ENCODE peak calls at places on chromosome 7, in five cellular contexts. X is HCT116, D is GM12878, N is HepG2, U is K562. Q is an unnamed sample.

GRCh38 chr7:29977926-29978652 is 11.5 kb downstream of the SCRN1 start:
- DNase-seq in X (peak), D (no peak), N (peak), U (no peak), Q (no peak)

GRCh38 chr7:100674441-100675407 is 1.2 kb downstream of the GNB2 start:
- DNase-seq in X (no peak), D (no peak), N (no peak), U (no peak), Q (peak)

GRCh38 chr7:139820089-139820488 is 9.0 kb upstream of the TBXAS1 start:
- DNase-seq in X (no peak), D (no peak), N (no peak), U (no peak), Q (no peak)

GRCh38 chr7:116525298-116525912 is 569 bp downstream of the CAV1 start:
- DNase-seq in X (no peak), D (no peak), N (no peak), U (peak), Q (peak)

GRCh38 chr7:75995052-75995471 is 667 bp upstream of the TMEM120A start:
- DNase-seq in X (no peak), D (no peak), N (no peak), U (no peak), Q (peak)

GRCh38 chr7:42691030-42691639 is 220.7 kb downstream of the C7orf25 start:
- DNase-seq in X (peak), D (no peak), N (peak), U (no peak), Q (peak)

GRCh38 chr7:157471259-157472125 is 134.7 kb downstream of the DNAJB6 start:
- DNase-seq in X (no peak), D (no peak), N (no peak), U (no peak), Q (no peak)

GRCh38 chr7:28573059-28573553 is 160.8 kb downstream of the CREB5 start:
- DNase-seq in X (no peak), D (no peak), N (peak), U (no peak), Q (peak)

GRCh38 chr7:105461518-105461917 is 60.6 kb downstream of the PUS7 start:
- DNase-seq in X (no peak), D (no peak), N (peak), U (no peak), Q (no peak)

GRCh38 chr7:133434246-133434865 is 181.5 kb downstream of the EXOC4 start:
- DNase-seq in X (no peak), D (no peak), N (peak), U (peak), Q (peak)

GRCh38 chr7:10973942-10974716 is 457 bp downstream of the PHF14 start:
- DNase-seq in X (no peak), D (no peak), N (peak), U (peak), Q (peak)

GRCh38 chr7:155530601-155531000 is 15.8 kb downstream of the CNPY1 start:
- DNase-seq in X (no peak), D (no peak), N (no peak), U (no peak), Q (no peak)

GRCh38 chr7:22640269-22640668 is 86.7 kb upstream of the IL6 start:
- DNase-seq in X (no peak), D (peak), N (no peak), U (no peak), Q (no peak)

GRCh38 chr7:5222861-5223411 is 32.9 kb downstream of the WIPI2 start:
- DNase-seq in X (no peak), D (no peak), N (no peak), U (no peak), Q (no peak)

GRCh38 chr7:105637755-105638154 is 56.5 kb upstream of the EFCAB10 start:
- DNase-seq in X (no peak), D (no peak), N (no peak), U (no peak), Q (no peak)

GRCh38 chr7:3463696-3464095 is 162.6 kb downstream of the SDK1 start:
- DNase-seq in X (no peak), D (no peak), N (no peak), U (no peak), Q (no peak)

GRCh38 chr7:151735854-151736402 is 141.0 kb downstream of the PRKAG2 start:
- DNase-seq in X (no peak), D (no peak), N (no peak), U (no peak), Q (no peak)

GRCh38 chr7:117110480-117111315 is 157.4 kb downstream of the ST7 start:
- DNase-seq in X (no peak), D (peak), N (no peak), U (no peak), Q (peak)

GRCh38 chr7:10418985-10419384 is 554.7 kb upstream of the PHF14 start:
- DNase-seq in X (no peak), D (no peak), N (no peak), U (no peak), Q (no peak)

GRCh38 chr7:153886506-153887391 is 165.4 kb upstream of the DPP6 start:
- DNase-seq in X (no peak), D (no peak), N (no peak), U (no peak), Q (peak)

GRCh38 chr7:28599411-28599810 is 187.1 kb downstream of the CREB5 start:
- DNase-seq in X (no peak), D (no peak), N (no peak), U (no peak), Q (no peak)

GRCh38 chr7:122767339-122767738 is 64.6 kb upstream of the RNF148 start:
- DNase-seq in X (no peak), D (no peak), N (no peak), U (no peak), Q (no peak)

GRCh38 chr7:40612298-40612697 is 477.5 kb downstream of the SUGCT start:
- DNase-seq in X (no peak), D (no peak), N (no peak), U (no peak), Q (no peak)

GRCh38 chr7:38833329-38833728 is 75.7 kb downstream of the VPS41 start:
- DNase-seq in X (no peak), D (no peak), N (no peak), U (no peak), Q (no peak)

GRCh38 chr7:41065663-41066062 is 637.2 kb downstream of the INHBA start:
- DNase-seq in X (no peak), D (no peak), N (no peak), U (no peak), Q (no peak)

GRCh38 chr7:20172736-20173334 is 44.3 kb downstream of the MACC1 start:
- DNase-seq in X (peak), D (no peak), N (peak), U (peak), Q (peak)

GRCh38 chr7:33743594-33743993 is 161.7 kb upstream of the BMPER start:
- DNase-seq in X (no peak), D (no peak), N (no peak), U (no peak), Q (no peak)

GRCh38 chr7:143987513-143987912 is 12.6 kb upstream of the OR6B1 start:
- DNase-seq in X (no peak), D (no peak), N (no peak), U (no peak), Q (no peak)

GRCh38 chr7:49703876-49704275 is 69.6 kb upstream of the VWC2 start:
- DNase-seq in X (no peak), D (no peak), N (no peak), U (no peak), Q (no peak)

GRCh38 chr7:49706106-49706505 is 67.3 kb upstream of the VWC2 start:
- DNase-seq in X (no peak), D (no peak), N (no peak), U (no peak), Q (no peak)

GRCh38 chr7:49695971-49696370 is 77.5 kb upstream of the VWC2 start:
- DNase-seq in X (no peak), D (no peak), N (no peak), U (no peak), Q (no peak)

GRCh38 chr7:49700841-49701240 is 72.6 kb upstream of the VWC2 start:
- DNase-seq in X (no peak), D (no peak), N (no peak), U (no peak), Q (no peak)
- TF ChIP-seq CTCF in X (no peak), D (no peak), N (no peak), U (no peak), Q (no peak)

GRCh38 chr7:82506208-82506607 is 62.6 kb upstream of the CACNA2D1 start:
- DNase-seq in X (no peak), D (no peak), N (no peak), U (no peak), Q (no peak)

GRCh38 chr7:82506702-82507101 is 63.1 kb upstream of the CACNA2D1 start:
- DNase-seq in X (no peak), D (no peak), N (no peak), U (no peak), Q (no peak)

GRCh38 chr7:82511542-82511941 is 68.0 kb upstream of the CACNA2D1 start:
- DNase-seq in X (no peak), D (no peak), N (no peak), U (no peak), Q (no peak)

GRCh38 chr7:82507976-82508677 is 64.5 kb upstream of the CACNA2D1 start:
- DNase-seq in X (no peak), D (no peak), N (no peak), U (no peak), Q (no peak)

GRCh38 chr7:82507365-82507975 is 63.9 kb upstream of the CACNA2D1 start:
- DNase-seq in X (no peak), D (no peak), N (no peak), U (no peak), Q (no peak)
- TF ChIP-seq ZBTB33 in X (no peak), D (no peak), N (no peak), U (no peak), Q (no peak)

DNA sequence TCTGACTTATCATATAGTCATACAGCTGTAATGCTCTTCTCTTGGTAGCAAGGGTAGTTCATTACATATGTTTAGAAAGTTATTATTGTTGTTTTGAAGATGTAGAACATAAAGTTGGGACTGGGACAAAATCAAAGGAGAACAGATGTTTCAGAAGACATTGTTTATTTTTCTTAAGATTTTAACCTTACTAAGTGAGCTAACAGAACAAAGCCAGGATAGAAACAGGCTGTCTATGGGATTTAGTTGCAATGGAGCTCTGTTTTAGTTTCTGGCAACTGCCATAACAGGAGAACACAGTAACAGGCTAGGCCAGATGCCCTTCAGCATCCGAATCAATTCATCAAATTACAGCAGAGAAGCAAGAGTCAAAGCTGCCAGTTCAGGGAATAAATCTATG is 382.4 kb downstream of the ARL4A start:
- DNase-seq in X (no peak), D (no peak), N (no peak), U (no peak), Q (no peak)
- TF ChIP-seq CTCF in X (no peak), D (no peak), N (no peak), U (no peak), Q (no peak)

GRCh38 chr7:148567524-148567923 is 23.0 kb upstream of the C7orf33 start:
- DNase-seq in X (no peak), D (no peak), N (no peak), U (no peak), Q (no peak)

GRCh38 chr7:148566736-148567135 is 23.8 kb upstream of the C7orf33 start:
- DNase-seq in X (no peak), D (no peak), N (no peak), U (no peak), Q (no peak)

GRCh38 chr7:148575640-148576411 is 14.7 kb upstream of the C7orf33 start:
- DNase-seq in X (peak), D (no peak), N (peak), U (peak), Q (peak)

GRCh38 chr7:148572067-148572522 is 18.5 kb upstream of the C7orf33 start:
- DNase-seq in X (no peak), D (no peak), N (no peak), U (no peak), Q (no peak)

GRCh38 chr7:148571381-148571780 is 19.2 kb upstream of the C7orf33 start:
- DNase-seq in X (no peak), D (no peak), N (no peak), U (no peak), Q (no peak)
- TF ChIP-seq ZBTB33 in X (no peak), D (no peak), N (no peak), U (no peak), Q (no peak)

DNA sequence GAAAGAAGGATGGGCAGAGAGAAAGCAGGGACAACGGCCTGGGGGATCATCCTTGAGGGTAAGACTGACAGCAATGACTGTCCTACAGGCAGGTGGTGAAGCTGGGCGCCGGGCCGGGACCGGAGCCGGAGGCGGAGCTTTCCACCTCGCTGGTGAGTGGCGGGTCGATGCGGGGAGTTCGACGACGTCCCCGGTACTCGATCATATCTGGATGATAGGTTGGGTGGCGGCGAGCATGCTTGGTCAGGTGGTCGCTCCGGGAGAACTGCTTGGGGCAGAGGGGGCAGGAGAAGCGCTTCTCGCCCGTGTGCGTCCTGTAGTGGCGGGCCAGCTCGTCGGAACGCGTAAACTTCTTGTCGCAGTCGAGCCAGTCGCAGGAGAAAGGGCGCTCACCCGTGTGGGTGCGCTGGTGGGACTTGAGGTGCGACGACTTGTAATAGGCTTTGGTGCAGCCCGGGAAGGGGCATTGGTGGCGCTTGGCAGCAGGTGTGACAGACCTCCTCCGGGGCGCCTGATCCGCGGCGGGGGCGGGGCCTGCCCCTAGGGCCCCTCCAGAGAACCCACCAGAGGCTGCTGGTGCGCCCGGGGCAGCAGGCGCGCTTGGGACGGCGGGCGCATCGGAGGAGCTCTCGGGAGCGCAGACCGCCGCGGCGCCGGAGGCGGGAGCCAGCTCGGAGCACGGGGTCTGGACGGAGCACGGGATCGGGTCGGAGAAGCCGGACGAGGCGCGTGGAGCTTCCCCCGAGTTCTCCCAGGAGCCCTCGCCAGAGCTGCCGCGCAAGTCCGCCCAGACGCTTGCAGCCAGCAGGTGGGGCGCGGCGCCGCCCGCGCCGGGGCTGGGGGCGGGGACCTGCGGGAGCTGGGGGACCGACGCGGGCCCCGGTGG is 784 bp downstream of the KLF14 start:
- DNase-seq in X (peak), D (no peak), N (no peak), U (peak), Q (peak)
- TF ChIP-seq CTCF in X (no peak), D (peak), N (peak), U (no peak), Q (peak)

GRCh38 chr7:111168182-111168581 is 77.3 kb downstream of the LRRN3 start:
- DNase-seq in X (no peak), D (no peak), N (no peak), U (no peak), Q (no peak)
- TF ChIP-seq ZBTB33 in X (no peak), D (no peak), N (no peak), U (no peak), Q (no peak)

GRCh38 chr7:51253157-51253556 is 63.5 kb downstream of the COBL start:
- DNase-seq in X (no peak), D (no peak), N (no peak), U (no peak), Q (no peak)
- TF ChIP-seq CTCF in X (peak), D (no peak), N (peak), U (peak), Q (no peak)

GRCh38 chr7:64876792-64877713 is 26.0 kb upstream of the ZNF273 start:
- DNase-seq in X (no peak), D (no peak), N (no peak), U (no peak), Q (peak)

GRCh38 chr7:64879800-64880199 is 23.3 kb upstream of the ZNF273 start:
- DNase-seq in X (no peak), D (no peak), N (no peak), U (no peak), Q (peak)

GRCh38 chr7:64879097-64879730 is 23.9 kb upstream of the ZNF273 start:
- DNase-seq in X (no peak), D (no peak), N (no peak), U (no peak), Q (peak)

GRCh38 chr7:64878684-64879083 is 24.4 kb upstream of the ZNF273 start:
- DNase-seq in X (no peak), D (no peak), N (no peak), U (no peak), Q (peak)

DNA sequence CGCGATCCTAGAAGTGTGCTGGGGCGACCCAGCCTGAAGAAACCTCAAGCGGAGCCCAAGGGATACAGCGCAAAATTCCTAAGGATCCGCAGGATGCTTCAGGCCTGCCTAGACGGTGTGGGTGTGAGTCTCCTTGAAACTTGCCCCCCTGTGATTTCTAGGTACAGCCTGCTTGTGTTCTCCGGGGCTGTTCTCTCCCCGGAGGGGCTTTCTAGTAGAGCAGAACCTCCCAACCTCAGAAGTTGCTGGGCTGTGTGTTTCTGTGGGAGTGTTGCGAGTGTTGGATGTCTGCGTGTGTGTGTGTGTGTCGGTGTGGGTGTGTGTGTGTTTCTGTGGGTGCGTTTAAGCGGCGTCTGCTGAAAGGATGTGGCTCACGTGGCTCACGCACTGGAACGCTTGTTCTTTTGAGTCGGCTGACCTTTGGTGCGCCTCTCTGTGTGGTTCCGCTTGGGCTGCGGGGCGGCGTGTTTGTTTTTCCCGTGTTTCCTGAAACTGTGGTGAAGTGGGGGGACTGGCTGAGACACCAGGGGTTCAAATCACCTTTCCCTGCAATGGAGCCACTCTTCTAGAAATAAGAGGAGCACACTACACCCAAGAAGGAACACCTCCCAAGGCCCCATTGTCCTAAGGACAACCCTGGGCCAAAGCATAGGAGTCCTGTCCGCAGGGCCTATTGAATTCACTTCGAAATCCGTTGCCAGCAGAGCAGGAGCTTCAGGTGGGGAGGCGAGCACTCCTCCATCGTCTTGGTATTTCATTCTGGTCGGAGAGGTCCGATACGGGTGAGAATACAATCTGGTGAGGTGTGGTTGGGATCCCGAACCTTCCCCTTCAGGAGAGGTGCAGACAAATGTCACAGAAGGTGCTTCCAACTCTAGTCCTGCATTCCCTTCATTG is 25.1 kb upstream of the ZNF273 start:
- DNase-seq in X (no peak), D (no peak), N (no peak), U (no peak), Q (peak)
- TF ChIP-seq ZBTB33 in X (no peak), D (no peak), N (no peak), U (no peak), Q (no peak)